ENCODE peak calls at places on chromosomes 12 and 14, in eight cellular contexts. P is pancreas; Y is A549; E is gastrocnemius medialis; G is HepG2; O is HCT116; F is effector memory CD4-positive, alpha-beta T cell; S is suprapubic skin. N is an unnamed sample.

GRCh38 chr14:23052671-23053070 is 4.6 kb downstream of the CDH24 start:
- DNase-seq in E (no peak), F (no peak), S (peak; percentile 26), Y (no peak), G (no peak), O (no peak), P (no peak), N (no peak)

GRCh38 chr14:99146991-99147740 is 124.8 kb downstream of the BCL11B start:
- DNase-seq in E (no peak), P (no peak), S (peak; percentile 69), O (no peak), F (no peak), Y (no peak), G (no peak), N (no peak)

GRCh38 chr12:51028126-51028810 is 2.1 kb upstream of the SLC11A2 start:
- DNase-seq in F (no peak), Y (peak; percentile 85), G (peak; percentile 70), O (no peak), S (no peak), P (peak; percentile 24), E (peak; percentile 43), N (peak; percentile 63)

GRCh38 chr14:69043007-69043444 is 63.9 kb upstream of the ACTN1 start:
- DNase-seq in S (no peak), O (no peak), G (no peak), P (peak; percentile 65), Y (no peak), E (peak; percentile 32), F (no peak), N (peak; percentile 91)

GRCh38 chr12:53995311-53996187 is 4.4 kb upstream of the HOXC9 start:
- DNase-seq in P (no peak), S (no peak), Y (peak; percentile 58), G (no peak), E (peak; percentile 95), F (no peak), O (no peak), N (no peak)

GRCh38 chr14:103377522-103378041 is 7.6 kb upstream of the MARK3 start:
- DNase-seq in G (no peak), Y (no peak), F (no peak), E (no peak), O (no peak), S (no peak), P (no peak), N (no peak)

GRCh38 chr12:26428420-26428819 is 233.0 kb downstream of the SSPN start:
- DNase-seq in S (no peak), F (no peak), G (no peak), Y (no peak), O (no peak), P (no peak), E (no peak), N (no peak)

GRCh38 chr12:106317406-106318082 is 15.0 kb downstream of the TCP11L2 start:
- DNase-seq in F (no peak), O (no peak), E (peak; percentile 73), P (no peak), G (no peak), Y (no peak), S (no peak), N (no peak)

GRCh38 chr14:67883717-67884116 is 64.1 kb downstream of the RAD51B start:
- DNase-seq in E (no peak), S (no peak), O (no peak), F (no peak), G (no peak), P (no peak), Y (peak; percentile 18), N (no peak)

GRCh38 chr14:101973356-101973755 is 9.0 kb downstream of the DYNC1H1 start:
- DNase-seq in S (no peak), F (no peak), E (no peak), O (no peak), P (no peak), Y (no peak), G (no peak), N (peak; percentile 58)

GRCh38 chr12:65868133-65868705 is 43.9 kb downstream of the HMGA2 start:
- DNase-seq in G (no peak), F (no peak), P (no peak), S (no peak), E (peak; percentile 25), Y (no peak), O (no peak), N (no peak)

GRCh38 chr12:65868878-65869277 is 44.6 kb downstream of the HMGA2 start:
- DNase-seq in O (no peak), S (no peak), G (no peak), F (no peak), Y (no peak), E (no peak), P (no peak), N (no peak)

GRCh38 chr12:65871865-65872645 is 47.8 kb downstream of the HMGA2 start:
- DNase-seq in E (no peak), Y (no peak), P (no peak), S (no peak), F (no peak), G (no peak), O (no peak), N (no peak)

GRCh38 chr12:65867428-65867827 is 43.1 kb downstream of the HMGA2 start:
- DNase-seq in Y (no peak), O (no peak), G (no peak), F (no peak), E (no peak), S (no peak), P (no peak), N (no peak)
- H3K4me3 ChIP-seq in Y (no peak overlapping the region), O (no peak overlapping the region), G (no peak overlapping the region), F (no peak overlapping the region), E (no peak overlapping the region), S (no peak overlapping the region), P (no peak overlapping the region), N (no peak overlapping the region)

GRCh38 chr12:93786669-93787397 is 109.7 kb downstream of the CRADD start:
- DNase-seq in P (no peak), F (no peak), G (no peak), Y (no peak), S (no peak), E (no peak), O (no peak), N (no peak)

GRCh38 chr12:93782854-93783253 is 105.7 kb downstream of the CRADD start:
- DNase-seq in E (no peak), F (no peak), S (no peak), Y (no peak), O (no peak), P (no peak), G (no peak), N (no peak)

GRCh38 chr12:93785262-93786010 is 108.3 kb downstream of the CRADD start:
- DNase-seq in S (no peak), F (peak; percentile 13), Y (peak; percentile 96), G (peak; percentile 63), P (no peak), E (peak; percentile 74), O (peak; percentile 85), N (peak; percentile 85)

GRCh38 chr12:93784339-93785086 is 107.3 kb downstream of the CRADD start:
- DNase-seq in G (peak; percentile 25), F (no peak), P (no peak), O (peak; percentile 41), Y (peak; percentile 67), S (no peak), E (peak; percentile 91), N (no peak)

GRCh38 chr12:93783827-93784226 is 106.7 kb downstream of the CRADD start:
- DNase-seq in G (no peak), S (no peak), F (no peak), O (no peak), Y (no peak), E (peak; percentile 40), P (no peak), N (no peak)
- H3K4me1 ChIP-seq in G (peaks cover 40% of the 10 kb centered on the region), S (peaks cover 45% of the 10 kb centered on the region), F (peaks cover 25% of the 10 kb centered on the region), O (peaks cover 71% of the 10 kb centered on the region), Y (peaks cover 44% of the 10 kb centered on the region), E (peaks cover 49% of the 10 kb centered on the region), P (no peaks in the 10 kb centered on the region), N (peaks cover 14% of the 10 kb centered on the region)

GRCh38 chr14:93337143-93337753 is 4.4 kb upstream of the BTBD7 start:
- DNase-seq in E (no peak), Y (no peak), F (no peak), P (no peak), S (no peak), G (no peak), O (no peak), N (no peak)

GRCh38 chr14:93343266-93343665 is 3.7 kb upstream of the COX8C start:
- DNase-seq in O (no peak), F (no peak), E (no peak), Y (no peak), P (no peak), G (no peak), S (no peak), N (no peak)

GRCh38 chr14:93332853-93333630 is at the start of gene BTBD7:
- DNase-seq in P (peak; percentile 93), O (peak; percentile 90), E (peak; percentile 91), F (peak; percentile 93), S (peak; percentile 96), G (peak; percentile 90), Y (peak; percentile 96), N (peak; percentile 73)

GRCh38 chr14:93333631-93334095 is 827 bp upstream of the BTBD7 start:
- DNase-seq in E (no peak), S (no peak), F (no peak), Y (no peak), O (no peak), G (no peak), P (no peak), N (no peak)

DNA sequence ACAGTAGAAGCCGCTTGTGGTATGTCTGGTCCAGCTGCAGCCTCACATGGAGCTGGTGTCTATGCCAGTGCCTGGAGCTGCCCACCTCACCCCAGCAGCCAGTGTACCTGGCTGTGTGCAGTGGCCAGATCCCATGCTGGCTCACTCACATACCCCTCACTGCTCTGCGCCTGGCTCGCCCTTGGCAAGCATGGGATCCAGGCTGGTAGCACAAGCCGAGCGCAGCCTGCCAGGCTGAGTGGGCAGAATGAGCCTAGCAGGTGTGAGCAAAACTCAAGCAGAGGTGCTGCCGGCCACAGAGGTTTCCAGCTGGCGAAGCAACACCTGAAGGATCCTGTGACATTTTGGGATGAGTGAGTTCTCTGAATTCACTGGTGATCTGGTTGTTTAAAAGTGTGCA is 5.0 kb upstream of the BTBD7 start:
- DNase-seq in F (no peak), S (no peak), P (no peak), G (no peak), O (no peak), E (no peak), Y (no peak), N (no peak)
- H3K9me3 ChIP-seq in F (no peaks in the 10 kb centered on the region), S (no peaks in the 10 kb centered on the region), P (no peaks in the 10 kb centered on the region), G (peaks cover 18% of the 10 kb centered on the region), O (no peaks in the 10 kb centered on the region), E (no peaks in the 10 kb centered on the region), Y (peaks cover 8% of the 10 kb centered on the region), N (no peaks in the 10 kb centered on the region)

GRCh38 chr12:75099215-75099614 is 110.4 kb downstream of the KCNC2 start:
- DNase-seq in F (no peak), S (no peak), G (no peak), Y (no peak), P (no peak), O (no peak), E (no peak), N (no peak)
- H3K4me3 ChIP-seq in F (no peak overlapping the region), S (no peak overlapping the region), G (no peak overlapping the region), Y (no peak overlapping the region), P (no peak overlapping the region), O (no peak overlapping the region), E (no peak overlapping the region), N (no peak overlapping the region)

GRCh38 chr12:120199595-120200306 is 1.2 kb downstream of the RPLP0 start:
- DNase-seq in G (no peak), O (no peak), Y (no peak), F (no peak), S (no peak), E (peak; percentile 89), P (no peak), N (no peak)
- H3K4me1 ChIP-seq in G (peaks cover 62% of the 10 kb centered on the region), O (peaks cover 59% of the 10 kb centered on the region), Y (peaks cover 43% of the 10 kb centered on the region), F (peaks cover 31% of the 10 kb centered on the region), S (peaks cover 41% of the 10 kb centered on the region), E (peaks cover 30% of the 10 kb centered on the region), P (peaks cover 17% of the 10 kb centered on the region), N (peaks cover 25% of the 10 kb centered on the region)

N was measured in ascending aorta.